ENCODE peak calls at places on chromosomes 4 and X, in five cellular contexts. One of them, this sample, is unnamed.

GRCh38 chr4:6199344-6199921 is 916 bp downstream of the JAKMIP1 start:
- DNase-seq in gastrocnemius medialis: no peak
- DNase-seq in K562: no peak
- DNase-seq in IMR-90: no peak
- DNase-seq in stomach: no peak
- DNase-seq in this sample: no peak

GRCh38 chr4:76188557-76188956 is 25.1 kb downstream of the SCARB2 start:
- DNase-seq in gastrocnemius medialis: no peak
- DNase-seq in K562: no peak
- DNase-seq in IMR-90: no peak
- DNase-seq in stomach: no peak
- DNase-seq in this sample: no peak

GRCh38 chr4:188025476-188025875 is 29.9 kb downstream of the ZFP42 start:
- DNase-seq in gastrocnemius medialis: no peak
- DNase-seq in K562: no peak
- DNase-seq in IMR-90: no peak
- DNase-seq in stomach: no peak
- DNase-seq in this sample: no peak

GRCh38 chrX:54786972-54787371 is 11.1 kb downstream of the ITIH6 start:
- DNase-seq in gastrocnemius medialis: no peak
- DNase-seq in K562: no peak
- DNase-seq in IMR-90: no peak
- DNase-seq in stomach: peak
- DNase-seq in this sample: no peak

GRCh38 chrX:47206316-47206715 is 12.2 kb upstream of the CDK16 start:
- DNase-seq in gastrocnemius medialis: no peak
- DNase-seq in K562: no peak
- DNase-seq in IMR-90: peak
- DNase-seq in stomach: no peak
- DNase-seq in this sample: no peak

GRCh38 chr4:100510551-100510950 is 7.3 kb downstream of the EMCN start:
- DNase-seq in gastrocnemius medialis: no peak
- DNase-seq in K562: no peak
- DNase-seq in IMR-90: no peak
- DNase-seq in stomach: no peak
- DNase-seq in this sample: no peak

GRCh38 chr4:47213971-47214370 is 182.6 kb downstream of the GABRB1 start:
- DNase-seq in gastrocnemius medialis: no peak
- DNase-seq in K562: no peak
- DNase-seq in IMR-90: peak
- DNase-seq in stomach: no peak
- DNase-seq in this sample: no peak

GRCh38 chr4:15385928-15386327 is 41.9 kb upstream of the C1QTNF7 start:
- DNase-seq in gastrocnemius medialis: peak
- DNase-seq in K562: no peak
- DNase-seq in IMR-90: no peak
- DNase-seq in stomach: no peak
- DNase-seq in this sample: peak

GRCh38 chr4:150215601-150216000 is 137.4 kb downstream of the DCLK2 start:
- DNase-seq in gastrocnemius medialis: no peak
- DNase-seq in K562: no peak
- DNase-seq in IMR-90: no peak
- DNase-seq in stomach: no peak
- DNase-seq in this sample: no peak

GRCh38 chr4:18934197-18934596 is 912.6 kb upstream of the LCORL start:
- DNase-seq in gastrocnemius medialis: no peak
- DNase-seq in K562: no peak
- DNase-seq in IMR-90: no peak
- DNase-seq in stomach: no peak
- DNase-seq in this sample: no peak

GRCh38 chr4:8560265-8561047 is 19.7 kb upstream of the GPR78 start:
- DNase-seq in gastrocnemius medialis: no peak
- DNase-seq in K562: no peak
- DNase-seq in IMR-90: no peak
- DNase-seq in stomach: no peak
- DNase-seq in this sample: no peak

GRCh38 chr4:95857761-95858160 is 17.9 kb downstream of the PDHA2 start:
- DNase-seq in gastrocnemius medialis: no peak
- DNase-seq in K562: no peak
- DNase-seq in IMR-90: no peak
- DNase-seq in stomach: no peak
- DNase-seq in this sample: no peak

GRCh38 chrX:21639775-21640174 is 18.4 kb downstream of the KLHL34 start:
- DNase-seq in gastrocnemius medialis: no peak
- DNase-seq in K562: no peak
- DNase-seq in IMR-90: no peak
- DNase-seq in stomach: no peak
- DNase-seq in this sample: no peak

GRCh38 chrX:13383907-13384306 is 64.1 kb upstream of the ATXN3L start:
- DNase-seq in gastrocnemius medialis: no peak
- DNase-seq in K562: no peak
- DNase-seq in IMR-90: no peak
- DNase-seq in stomach: no peak
- DNase-seq in this sample: no peak

GRCh38 chr4:73614468-73614867 is 5.8 kb downstream of the RASSF6 start:
- DNase-seq in gastrocnemius medialis: no peak
- DNase-seq in K562: no peak
- DNase-seq in IMR-90: no peak
- DNase-seq in stomach: no peak
- DNase-seq in this sample: no peak

GRCh38 chr4:73617256-73617655 is 3.0 kb downstream of the RASSF6 start:
- DNase-seq in gastrocnemius medialis: no peak
- DNase-seq in K562: no peak
- DNase-seq in IMR-90: no peak
- DNase-seq in stomach: no peak
- DNase-seq in this sample: no peak

GRCh38 chr4:73613130-73613529 is 7.1 kb downstream of the RASSF6 start:
- DNase-seq in gastrocnemius medialis: no peak
- DNase-seq in K562: no peak
- DNase-seq in IMR-90: no peak
- DNase-seq in stomach: no peak
- DNase-seq in this sample: no peak

GRCh38 chr4:73612032-73612431 is 8.2 kb downstream of the RASSF6 start:
- DNase-seq in gastrocnemius medialis: no peak
- DNase-seq in K562: no peak
- DNase-seq in IMR-90: no peak
- DNase-seq in stomach: no peak
- DNase-seq in this sample: no peak

DNA sequence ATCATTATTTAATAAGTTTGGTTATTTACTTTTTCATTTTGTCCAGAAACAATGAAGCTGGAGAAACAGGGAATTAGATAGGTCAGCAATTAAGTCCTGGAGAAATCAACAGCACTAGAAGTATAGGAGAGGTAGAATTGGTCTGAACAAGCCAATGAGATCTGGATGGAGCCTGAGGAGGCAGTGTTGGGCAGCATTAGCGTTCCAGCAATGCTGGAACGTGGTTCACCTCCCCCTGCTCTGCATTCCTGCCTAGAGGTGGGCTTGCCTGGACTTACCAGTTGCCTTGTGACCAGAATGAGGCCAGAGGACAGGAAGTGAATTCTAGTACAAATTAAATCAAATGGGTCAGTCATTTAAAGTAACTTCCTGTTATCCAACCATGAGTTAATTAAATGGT is 4.6 kb downstream of the RASSF6 start:
- DNase-seq in gastrocnemius medialis: no peak
- DNase-seq in K562: no peak
- DNase-seq in IMR-90: no peak
- DNase-seq in stomach: no peak
- DNase-seq in this sample: no peak
- H3K4me3 ChIP-seq in gastrocnemius medialis: no peak
- H3K4me3 ChIP-seq in K562: no peak
- H3K4me3 ChIP-seq in IMR-90: no peak
- H3K4me3 ChIP-seq in stomach: peak
- H3K4me3 ChIP-seq in this sample: no peak

DNA sequence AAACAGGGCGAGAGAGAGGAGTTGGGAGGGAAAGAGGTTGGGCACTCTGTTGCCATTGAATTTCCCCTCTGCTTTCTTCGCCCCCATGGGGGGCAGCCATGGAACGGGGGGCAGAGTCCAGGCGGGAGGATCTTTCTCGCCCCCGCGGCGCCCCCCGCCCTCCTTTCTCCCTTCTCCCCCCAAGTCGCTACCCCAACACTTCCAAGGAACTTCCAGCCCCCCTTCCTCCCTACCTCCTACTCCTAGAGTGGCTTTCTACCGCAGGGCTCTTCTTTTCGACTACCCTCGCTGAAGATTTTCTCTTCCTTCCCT is 594 bp upstream of the STAG2 start:
- DNase-seq in gastrocnemius medialis: no peak
- DNase-seq in K562: no peak
- DNase-seq in IMR-90: no peak
- DNase-seq in stomach: no peak
- DNase-seq in this sample: peak
- TF ChIP-seq POLR2A in gastrocnemius medialis: no peak
- TF ChIP-seq POLR2A in K562: no peak
- TF ChIP-seq POLR2A in IMR-90: no peak
- TF ChIP-seq POLR2A in stomach: no peak
- TF ChIP-seq POLR2A in this sample: no peak

GRCh38 chrX:153460826-153461225 is 9.6 kb downstream of the HAUS7 start:
- DNase-seq in gastrocnemius medialis: no peak
- DNase-seq in K562: peak
- DNase-seq in IMR-90: peak
- DNase-seq in stomach: peak
- DNase-seq in this sample: no peak
- TF ChIP-seq CTCF in gastrocnemius medialis: no peak
- TF ChIP-seq CTCF in K562: peak
- TF ChIP-seq CTCF in IMR-90: peak
- TF ChIP-seq CTCF in stomach: peak
- TF ChIP-seq CTCF in this sample: no peak

DNA sequence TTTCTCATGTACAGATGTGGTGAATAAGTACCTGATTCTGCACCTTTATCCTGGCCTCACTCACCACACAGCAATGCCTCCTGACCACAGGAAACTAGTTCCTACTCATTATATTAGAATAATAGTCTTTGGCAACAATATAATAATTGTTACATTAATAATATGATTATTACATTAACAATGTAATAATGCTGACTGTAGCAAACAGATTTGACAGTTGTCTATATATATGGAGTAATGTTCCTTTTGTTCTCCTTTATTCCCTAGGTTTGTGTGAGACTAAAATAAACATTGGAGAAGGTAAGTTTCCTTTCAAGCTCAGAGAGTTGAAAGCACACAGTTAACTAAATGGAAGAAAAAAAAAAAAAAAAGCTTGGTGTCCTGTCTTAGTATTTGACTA is 40.6 kb upstream of the NAA11 start:
- DNase-seq in gastrocnemius medialis: no peak
- DNase-seq in K562: no peak
- DNase-seq in IMR-90: no peak
- DNase-seq in stomach: no peak
- DNase-seq in this sample: no peak
- H3K4me3 ChIP-seq in gastrocnemius medialis: no peak
- H3K4me3 ChIP-seq in K562: no peak
- H3K4me3 ChIP-seq in IMR-90: no peak
- H3K4me3 ChIP-seq in stomach: no peak
- H3K4me3 ChIP-seq in this sample: no peak

GRCh38 chr4:184267673-184268573 is 50.2 kb upstream of the ENPP6 start:
- DNase-seq in gastrocnemius medialis: peak
- DNase-seq in K562: peak
- DNase-seq in IMR-90: peak
- DNase-seq in stomach: peak
- DNase-seq in this sample: peak
- TF ChIP-seq POLR2A in gastrocnemius medialis: peak
- TF ChIP-seq POLR2A in K562: peak
- TF ChIP-seq POLR2A in IMR-90: no peak
- TF ChIP-seq POLR2A in stomach: no peak
- TF ChIP-seq POLR2A in this sample: no peak

DNA sequence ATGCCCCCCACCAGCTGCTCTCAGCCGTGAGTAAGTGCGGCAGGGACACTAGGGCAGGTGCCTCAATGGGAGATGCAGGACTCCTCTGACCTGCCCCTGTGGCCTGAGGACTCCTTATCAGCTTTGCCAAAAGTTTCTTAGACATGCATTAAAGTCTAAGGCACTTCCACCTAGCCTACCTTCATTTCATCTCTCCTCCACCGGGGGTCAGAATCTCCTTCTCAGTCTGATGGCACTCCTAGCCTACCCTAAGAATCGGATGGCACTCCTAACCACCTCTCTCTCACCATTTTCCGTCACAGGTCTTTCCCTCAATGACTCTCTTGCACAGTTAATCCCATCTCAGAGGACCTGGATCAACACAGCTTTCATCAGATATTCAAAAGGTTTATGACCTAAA is 85.9 kb downstream of the OTC start:
- DNase-seq in gastrocnemius medialis: no peak
- DNase-seq in K562: no peak
- DNase-seq in IMR-90: no peak
- DNase-seq in stomach: no peak
- DNase-seq in this sample: no peak
- TF ChIP-seq CTCF in gastrocnemius medialis: no peak
- TF ChIP-seq CTCF in K562: no peak
- TF ChIP-seq CTCF in IMR-90: no peak
- TF ChIP-seq CTCF in stomach: no peak
- TF ChIP-seq CTCF in this sample: no peak

GRCh38 chrX:137032841-137033773 is 688 bp downstream of the GPR101 start:
- DNase-seq in gastrocnemius medialis: no peak
- DNase-seq in K562: no peak
- DNase-seq in IMR-90: no peak
- DNase-seq in stomach: no peak
- DNase-seq in this sample: no peak
- H3K4me3 ChIP-seq in gastrocnemius medialis: no peak
- H3K4me3 ChIP-seq in K562: no peak
- H3K4me3 ChIP-seq in IMR-90: no peak
- H3K4me3 ChIP-seq in stomach: peak
- H3K4me3 ChIP-seq in this sample: no peak

This sample was measured in lower leg skin.